ENCODE peak calls at places on chromosome 10, in five cellular contexts. B, E, U, D and V are unnamed samples.

GRCh38 chr10:69636626-69637550 is 6.8 kb downstream of the FAM241B start:
- DNase-seq in B (peak; percentile 48), E (no peak), U (no peak), D (no peak), V (no peak)

GRCh38 chr10:5078781-5079180 is 15.4 kb upstream of the AKR1C3 start:
- DNase-seq in B (peak; percentile 87), E (no peak), U (no peak), D (peak; percentile 78), V (no peak)

GRCh38 chr10:22624289-22624738 is 90.1 kb downstream of the PIP4K2A start:
- DNase-seq in B (peak; percentile 67), E (no peak), U (peak; percentile 82), D (no peak), V (peak; percentile 97)

GRCh38 chr10:114565066-114565465 is 93.0 kb downstream of the ABLIM1 start:
- DNase-seq in B (no peak), E (no peak), U (peak; percentile 77), D (no peak), V (no peak)

GRCh38 chr10:47033081-47033480 is 121.9 kb downstream of the PTPN20 start:
- DNase-seq in B (no peak), E (no peak), U (no peak), D (no peak), V (no peak)

GRCh38 chr10:80319725-80320290 is 30.4 kb upstream of the MAT1A start:
- DNase-seq in B (no peak), E (no peak), U (no peak), D (no peak), V (no peak)

GRCh38 chr10:92544296-92544695 is 29.6 kb downstream of the IDE start:
- DNase-seq in B (no peak), E (no peak), U (peak; percentile 48), D (no peak), V (no peak)

GRCh38 chr10:18222870-18223269 is 82.6 kb downstream of the CACNB2 start:
- DNase-seq in B (no peak), E (no peak), U (no peak), D (no peak), V (no peak)

GRCh38 chr10:50592961-50593418 is 30.8 kb downstream of the SGMS1 start:
- DNase-seq in B (no peak), E (no peak), U (peak; percentile 35), D (peak; percentile 62), V (no peak)

GRCh38 chr10:97428572-97428981 is 2.6 kb downstream of the PGAM1 start:
- DNase-seq in B (no peak), E (no peak), U (no peak), D (no peak), V (no peak)

GRCh38 chr10:94630017-94630688 is 53.4 kb upstream of the CYP2C18 start:
- DNase-seq in B (peak; percentile 43), E (no peak), U (peak; percentile 12), D (peak; percentile 23), V (peak; percentile 21)

GRCh38 chr10:86306628-86307278 is 59.8 kb downstream of the GRID1 start:
- DNase-seq in B (no peak), E (no peak), U (peak; percentile 4), D (peak; percentile 7), V (peak; percentile 7)

GRCh38 chr10:3668276-3668960 is 116.6 kb downstream of the KLF6 start:
- DNase-seq in B (no peak), E (peak; percentile 47), U (peak; percentile 84), D (peak; percentile 81), V (peak; percentile 55)

GRCh38 chr10:79393221-79393923 is 46.1 kb downstream of the PPIF start:
- DNase-seq in B (no peak), E (no peak), U (no peak), D (no peak), V (no peak)

GRCh38 chr10:97434055-97434454 is 8.1 kb downstream of the PGAM1 start:
- DNase-seq in B (no peak), E (no peak), U (no peak), D (no peak), V (no peak)

GRCh38 chr10:117170244-117170643 is 27.0 kb upstream of the KCNK18 start:
- DNase-seq in B (no peak), E (no peak), U (no peak), D (no peak), V (no peak)

GRCh38 chr10:131456411-131456810 is 144.9 kb upstream of the TCERG1L start:
- DNase-seq in B (no peak), E (no peak), U (no peak), D (no peak), V (no peak)

GRCh38 chr10:11401314-11402222 is 209.9 kb downstream of the USP6NL start:
- DNase-seq in B (no peak), E (no peak), U (no peak), D (no peak), V (no peak)

GRCh38 chr10:88991161-88991899 is 732 bp downstream of the FAS start:
- DNase-seq in B (peak; percentile 45), E (no peak), U (peak; percentile 68), D (peak; percentile 34), V (peak; percentile 54)

GRCh38 chr10:60238408-60239100 is 151.1 kb downstream of the ANK3 start:
- DNase-seq in B (peak; percentile 35), E (peak; percentile 10), U (peak; percentile 70), D (peak; percentile 62), V (no peak)

GRCh38 chr10:96410296-96410695 is 51.5 kb upstream of the OPALIN start:
- DNase-seq in B (no peak), E (no peak), U (no peak), D (no peak), V (no peak)

GRCh38 chr10:86752311-86752710 is 4.1 kb upstream of the BMPR1A start:
- DNase-seq in B (no peak), E (no peak), U (no peak), D (peak; percentile 67), V (no peak)

GRCh38 chr10:68424454-68425014 is 17.5 kb upstream of the RUFY2 start:
- DNase-seq in B (no peak), E (no peak), U (no peak), D (no peak), V (no peak)

GRCh38 chr10:8316284-8316683 is 261.8 kb downstream of the GATA3 start:
- DNase-seq in B (no peak), E (no peak), U (no peak), D (no peak), V (no peak)

GRCh38 chr10:79321494-79321882 is 25.8 kb upstream of the PPIF start:
- DNase-seq in B (no peak), E (no peak), U (no peak), D (no peak), V (no peak)

GRCh38 chr10:3008518-3009195 is 58.7 kb upstream of the PFKP start:
- DNase-seq in B (no peak), E (no peak), U (peak; percentile 51), D (no peak), V (no peak)

GRCh38 chr10:3906511-3907111 is 121.6 kb upstream of the KLF6 start:
- DNase-seq in B (no peak), E (no peak), U (peak; percentile 91), D (no peak), V (peak; percentile 84)

GRCh38 chr10:35607475-35608316 is 2.6 kb downstream of the GJD4 start:
- DNase-seq in B (no peak), E (no peak), U (no peak), D (no peak), V (no peak)

GRCh38 chr10:15579605-15580004 is 140.1 kb downstream of the ITGA8 start:
- DNase-seq in B (no peak), E (no peak), U (peak; percentile 70), D (no peak), V (no peak)

GRCh38 chr10:43409385-43410109 is 561 bp upstream of the HNRNPF start:
- DNase-seq in B (peak; percentile 59), E (no peak), U (no peak), D (no peak), V (no peak)
- TF ChIP-seq MAFK in B (no peak), E (no peak), U (no peak), D (no peak), V (no peak)

GRCh38 chr10:123134915-123135414 is 805 bp upstream of the HMX3 start:
- DNase-seq in B (no peak), E (no peak), U (no peak), D (peak; percentile 94), V (no peak)
- TF ChIP-seq MAFK in B (no peak), E (no peak), U (no peak), D (no peak), V (no peak)

DNA sequence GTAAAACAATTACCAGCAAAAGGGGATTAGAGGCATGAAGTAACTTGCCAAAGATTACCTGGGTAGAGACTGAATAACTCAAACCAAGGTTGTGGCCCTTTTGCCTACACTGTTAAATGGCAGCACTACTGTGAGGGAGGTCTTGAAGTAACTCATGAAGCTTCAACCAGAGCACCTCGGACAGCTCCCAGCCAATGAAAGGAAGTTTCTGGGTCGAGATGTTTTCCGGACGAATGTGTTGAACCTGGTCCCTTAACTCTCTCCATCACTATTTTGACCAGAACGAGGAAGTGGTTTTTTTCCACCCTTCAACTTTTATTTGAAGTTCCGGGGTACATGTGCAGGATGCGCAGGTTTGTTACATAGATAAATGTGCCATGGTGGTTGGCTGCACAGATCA is 133.6 kb upstream of the PRKCQ start:
- DNase-seq in B (no peak), E (no peak), U (peak; percentile 25), D (no peak), V (no peak)
- TF ChIP-seq MAFK in B (no peak), E (no peak), U (no peak), D (no peak), V (no peak)

GRCh38 chr10:72316386-72316700 is 38.4 kb downstream of the DNAJB12 start:
- DNase-seq in B (no peak), E (no peak), U (no peak), D (no peak), V (no peak)

GRCh38 chr10:72319416-72320254 is 35.1 kb downstream of the DNAJB12 start:
- DNase-seq in B (peak; percentile 94), E (no peak), U (peak; percentile 89), D (no peak), V (peak; percentile 86)

GRCh38 chr10:72316748-72317435 is 37.8 kb downstream of the DNAJB12 start:
- DNase-seq in B (peak; percentile 54), E (no peak), U (no peak), D (peak; percentile 70), V (peak; percentile 73)

GRCh38 chr10:72320676-72321247 is 34.0 kb downstream of the DNAJB12 start:
- DNase-seq in B (peak; percentile 98), E (peak; percentile 58), U (peak; percentile 99), D (peak; percentile 99), V (peak; percentile 93)

DNA sequence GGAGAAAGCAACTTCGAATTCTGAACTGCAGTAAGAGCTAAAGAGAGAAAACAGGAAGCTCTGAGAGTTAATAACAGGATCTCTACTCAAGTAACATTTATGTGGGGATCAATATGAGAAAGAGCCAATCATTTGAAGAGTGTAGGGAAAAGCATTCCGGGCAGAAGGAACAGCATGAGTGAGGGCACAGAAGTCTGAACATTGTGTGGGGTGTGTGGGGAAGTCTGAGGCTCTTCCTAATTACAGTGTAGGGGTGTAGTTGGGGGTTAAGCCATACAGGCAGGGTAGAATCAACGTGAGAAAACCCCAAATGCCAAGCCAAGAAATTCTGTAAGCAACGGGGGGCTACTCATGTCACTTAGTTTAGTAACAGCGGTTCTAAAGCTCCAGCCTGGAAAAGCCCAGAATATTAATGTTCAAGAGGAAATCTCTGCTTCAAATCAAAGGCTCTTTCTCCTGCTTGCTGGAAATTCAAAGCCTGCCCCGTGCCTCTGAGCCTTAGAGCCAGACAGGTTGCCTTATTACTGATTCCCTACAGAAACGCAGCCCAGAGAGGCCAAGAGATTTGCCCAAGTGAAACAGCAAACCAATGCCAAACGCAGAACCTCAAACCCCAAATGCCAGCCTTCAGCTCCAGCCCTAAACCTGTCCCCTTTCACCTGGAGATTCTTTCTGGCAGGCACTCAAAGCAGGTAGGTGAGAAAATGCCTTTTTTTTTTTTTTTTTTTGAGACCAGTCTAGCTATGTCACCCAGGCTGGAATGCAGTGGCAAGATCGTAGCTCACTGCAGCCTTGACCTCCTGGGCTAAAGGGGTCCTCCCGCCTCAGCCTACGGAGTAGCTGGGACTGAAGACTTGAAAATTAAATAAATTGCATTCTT is 36.1 kb downstream of the DNAJB12 start:
- DNase-seq in B (no peak), E (no peak), U (no peak), D (no peak), V (no peak)
- TF ChIP-seq MAFK in B (no peak), E (no peak), U (no peak), D (no peak), V (no peak)